ENCODE peak calls at places on chromosome X, in nine cellular contexts. One of them, this sample, is unnamed.

GRCh38 chrX:99266255-99266654 is 1143.8 kb downstream of the PCDH19 start:
- DNase-seq in kidney glomerular epithelial cell: no peak
- DNase-seq in naive thymus-derived CD8-positive, alpha-beta T cell: no peak
- DNase-seq in ELR: no peak
- DNase-seq in endothelial cell of umbilical vein: no peak
- DNase-seq in EL: no peak
- DNase-seq in activated naive CD8-positive, alpha-beta T cell treated with anti-CD3 and anti-CD28 coated beads for 36 hours: no peak
- DNase-seq in astrocyte of the spinal cord: no peak
- DNase-seq in cardiac muscle cell: no peak
- DNase-seq in this sample: no peak

GRCh38 chrX:22397566-22397965 is 124.9 kb downstream of the CBLL2 start:
- DNase-seq in EL: peak
- DNase-seq in endothelial cell of umbilical vein: no peak
- DNase-seq in cardiac muscle cell: no peak
- DNase-seq in activated naive CD8-positive, alpha-beta T cell treated with anti-CD3 and anti-CD28 coated beads for 36 hours: no peak
- DNase-seq in ELR: peak
- DNase-seq in astrocyte of the spinal cord: no peak
- DNase-seq in kidney glomerular epithelial cell: no peak
- DNase-seq in naive thymus-derived CD8-positive, alpha-beta T cell: no peak
- DNase-seq in this sample: no peak

GRCh38 chrX:50903387-50904027 is 7.0 kb upstream of the BMP15 start:
- DNase-seq in ELR: peak
- DNase-seq in naive thymus-derived CD8-positive, alpha-beta T cell: no peak
- DNase-seq in astrocyte of the spinal cord: peak
- DNase-seq in cardiac muscle cell: peak
- DNase-seq in kidney glomerular epithelial cell: peak
- DNase-seq in activated naive CD8-positive, alpha-beta T cell treated with anti-CD3 and anti-CD28 coated beads for 36 hours: no peak
- DNase-seq in EL: peak
- DNase-seq in endothelial cell of umbilical vein: peak
- DNase-seq in this sample: peak

GRCh38 chrX:65596270-65596669 is 61.7 kb upstream of the LAS1L start:
- DNase-seq in cardiac muscle cell: peak
- DNase-seq in EL: peak
- DNase-seq in astrocyte of the spinal cord: peak
- DNase-seq in naive thymus-derived CD8-positive, alpha-beta T cell: peak
- DNase-seq in kidney glomerular epithelial cell: peak
- DNase-seq in ELR: peak
- DNase-seq in activated naive CD8-positive, alpha-beta T cell treated with anti-CD3 and anti-CD28 coated beads for 36 hours: peak
- DNase-seq in endothelial cell of umbilical vein: peak
- DNase-seq in this sample: peak

GRCh38 chrX:149910178-149910695 is 19.1 kb upstream of the HSFX4 start:
- DNase-seq in endothelial cell of umbilical vein: no peak
- DNase-seq in naive thymus-derived CD8-positive, alpha-beta T cell: peak
- DNase-seq in EL: no peak
- DNase-seq in kidney glomerular epithelial cell: no peak
- DNase-seq in ELR: no peak
- DNase-seq in astrocyte of the spinal cord: no peak
- DNase-seq in activated naive CD8-positive, alpha-beta T cell treated with anti-CD3 and anti-CD28 coated beads for 36 hours: no peak
- DNase-seq in cardiac muscle cell: no peak
- DNase-seq in this sample: no peak

GRCh38 chrX:10507181-10507580 is 113.2 kb downstream of the MID1 start:
- DNase-seq in activated naive CD8-positive, alpha-beta T cell treated with anti-CD3 and anti-CD28 coated beads for 36 hours: no peak
- DNase-seq in endothelial cell of umbilical vein: peak
- DNase-seq in astrocyte of the spinal cord: peak
- DNase-seq in ELR: no peak
- DNase-seq in cardiac muscle cell: peak
- DNase-seq in EL: peak
- DNase-seq in naive thymus-derived CD8-positive, alpha-beta T cell: no peak
- DNase-seq in kidney glomerular epithelial cell: no peak
- DNase-seq in this sample: peak

GRCh38 chrX:48890934-48891401 is 6.6 kb downstream of the TIMM17B start:
- DNase-seq in astrocyte of the spinal cord: no peak
- DNase-seq in EL: no peak
- DNase-seq in kidney glomerular epithelial cell: no peak
- DNase-seq in activated naive CD8-positive, alpha-beta T cell treated with anti-CD3 and anti-CD28 coated beads for 36 hours: peak
- DNase-seq in endothelial cell of umbilical vein: no peak
- DNase-seq in naive thymus-derived CD8-positive, alpha-beta T cell: no peak
- DNase-seq in cardiac muscle cell: no peak
- DNase-seq in ELR: peak
- DNase-seq in this sample: no peak

GRCh38 chrX:110407910-110408545 is 49.4 kb downstream of the RTL9 start:
- DNase-seq in endothelial cell of umbilical vein: peak
- DNase-seq in ELR: peak
- DNase-seq in cardiac muscle cell: peak
- DNase-seq in naive thymus-derived CD8-positive, alpha-beta T cell: peak
- DNase-seq in EL: peak
- DNase-seq in astrocyte of the spinal cord: peak
- DNase-seq in kidney glomerular epithelial cell: peak
- DNase-seq in activated naive CD8-positive, alpha-beta T cell treated with anti-CD3 and anti-CD28 coated beads for 36 hours: peak
- DNase-seq in this sample: no peak

GRCh38 chrX:87338510-87338909 is 179.1 kb upstream of the KLHL4 start:
- DNase-seq in kidney glomerular epithelial cell: peak
- DNase-seq in activated naive CD8-positive, alpha-beta T cell treated with anti-CD3 and anti-CD28 coated beads for 36 hours: no peak
- DNase-seq in astrocyte of the spinal cord: peak
- DNase-seq in EL: no peak
- DNase-seq in endothelial cell of umbilical vein: peak
- DNase-seq in cardiac muscle cell: peak
- DNase-seq in naive thymus-derived CD8-positive, alpha-beta T cell: no peak
- DNase-seq in ELR: no peak
- DNase-seq in this sample: peak

GRCh38 chrX:124015721-124016120 is 54.2 kb downstream of the STAG2 start:
- DNase-seq in EL: no peak
- DNase-seq in activated naive CD8-positive, alpha-beta T cell treated with anti-CD3 and anti-CD28 coated beads for 36 hours: no peak
- DNase-seq in cardiac muscle cell: no peak
- DNase-seq in kidney glomerular epithelial cell: no peak
- DNase-seq in astrocyte of the spinal cord: no peak
- DNase-seq in ELR: no peak
- DNase-seq in endothelial cell of umbilical vein: no peak
- DNase-seq in naive thymus-derived CD8-positive, alpha-beta T cell: no peak
- DNase-seq in this sample: no peak

GRCh38 chrX:19958530-19959486 is 32.1 kb downstream of the BCLAF3 start:
- DNase-seq in astrocyte of the spinal cord: no peak
- DNase-seq in cardiac muscle cell: no peak
- DNase-seq in ELR: no peak
- DNase-seq in endothelial cell of umbilical vein: no peak
- DNase-seq in activated naive CD8-positive, alpha-beta T cell treated with anti-CD3 and anti-CD28 coated beads for 36 hours: no peak
- DNase-seq in naive thymus-derived CD8-positive, alpha-beta T cell: no peak
- DNase-seq in kidney glomerular epithelial cell: no peak
- DNase-seq in EL: no peak
- DNase-seq in this sample: no peak

GRCh38 chrX:68254738-68255645 is 178.3 kb downstream of the OPHN1 start:
- DNase-seq in kidney glomerular epithelial cell: no peak
- DNase-seq in EL: no peak
- DNase-seq in cardiac muscle cell: no peak
- DNase-seq in endothelial cell of umbilical vein: no peak
- DNase-seq in astrocyte of the spinal cord: no peak
- DNase-seq in naive thymus-derived CD8-positive, alpha-beta T cell: no peak
- DNase-seq in activated naive CD8-positive, alpha-beta T cell treated with anti-CD3 and anti-CD28 coated beads for 36 hours: no peak
- DNase-seq in ELR: no peak
- DNase-seq in this sample: no peak

GRCh38 chrX:135973548-135974278 is at the start of gene MMGT1:
- DNase-seq in astrocyte of the spinal cord: peak
- DNase-seq in kidney glomerular epithelial cell: peak
- DNase-seq in EL: peak
- DNase-seq in endothelial cell of umbilical vein: peak
- DNase-seq in cardiac muscle cell: peak
- DNase-seq in naive thymus-derived CD8-positive, alpha-beta T cell: peak
- DNase-seq in activated naive CD8-positive, alpha-beta T cell treated with anti-CD3 and anti-CD28 coated beads for 36 hours: peak
- DNase-seq in ELR: peak
- DNase-seq in this sample: peak

GRCh38 chrX:33447285-33447684 is 235.9 kb upstream of the DMD start:
- DNase-seq in cardiac muscle cell: no peak
- DNase-seq in kidney glomerular epithelial cell: no peak
- DNase-seq in astrocyte of the spinal cord: no peak
- DNase-seq in endothelial cell of umbilical vein: no peak
- DNase-seq in naive thymus-derived CD8-positive, alpha-beta T cell: no peak
- DNase-seq in activated naive CD8-positive, alpha-beta T cell treated with anti-CD3 and anti-CD28 coated beads for 36 hours: no peak
- DNase-seq in EL: no peak
- DNase-seq in ELR: no peak
- DNase-seq in this sample: no peak

GRCh38 chrX:14027511-14028019 is 2.1 kb downstream of the GEMIN8 start:
- DNase-seq in astrocyte of the spinal cord: peak
- DNase-seq in kidney glomerular epithelial cell: peak
- DNase-seq in naive thymus-derived CD8-positive, alpha-beta T cell: no peak
- DNase-seq in cardiac muscle cell: peak
- DNase-seq in ELR: peak
- DNase-seq in EL: peak
- DNase-seq in endothelial cell of umbilical vein: peak
- DNase-seq in activated naive CD8-positive, alpha-beta T cell treated with anti-CD3 and anti-CD28 coated beads for 36 hours: no peak
- DNase-seq in this sample: no peak

GRCh38 chrX:41394293-41394692 is 52.9 kb upstream of the NYX start:
- DNase-seq in activated naive CD8-positive, alpha-beta T cell treated with anti-CD3 and anti-CD28 coated beads for 36 hours: no peak
- DNase-seq in kidney glomerular epithelial cell: no peak
- DNase-seq in ELR: no peak
- DNase-seq in astrocyte of the spinal cord: no peak
- DNase-seq in endothelial cell of umbilical vein: no peak
- DNase-seq in naive thymus-derived CD8-positive, alpha-beta T cell: no peak
- DNase-seq in cardiac muscle cell: no peak
- DNase-seq in EL: no peak
- DNase-seq in this sample: no peak

GRCh38 chrX:151153086-151153485 is 23.3 kb upstream of the GPR50 start:
- DNase-seq in activated naive CD8-positive, alpha-beta T cell treated with anti-CD3 and anti-CD28 coated beads for 36 hours: no peak
- DNase-seq in EL: peak
- DNase-seq in naive thymus-derived CD8-positive, alpha-beta T cell: no peak
- DNase-seq in ELR: peak
- DNase-seq in endothelial cell of umbilical vein: no peak
- DNase-seq in cardiac muscle cell: peak
- DNase-seq in kidney glomerular epithelial cell: peak
- DNase-seq in astrocyte of the spinal cord: peak
- DNase-seq in this sample: no peak

GRCh38 chrX:48781705-48782104 is 4.7 kb upstream of the GATA1 start:
- DNase-seq in endothelial cell of umbilical vein: no peak
- DNase-seq in ELR: no peak
- DNase-seq in EL: no peak
- DNase-seq in naive thymus-derived CD8-positive, alpha-beta T cell: no peak
- DNase-seq in activated naive CD8-positive, alpha-beta T cell treated with anti-CD3 and anti-CD28 coated beads for 36 hours: no peak
- DNase-seq in cardiac muscle cell: no peak
- DNase-seq in astrocyte of the spinal cord: no peak
- DNase-seq in kidney glomerular epithelial cell: no peak
- DNase-seq in this sample: no peak

GRCh38 chrX:136629084-136629750 is 18.7 kb upstream of the CD40LG start:
- DNase-seq in ELR: no peak
- DNase-seq in astrocyte of the spinal cord: no peak
- DNase-seq in endothelial cell of umbilical vein: no peak
- DNase-seq in naive thymus-derived CD8-positive, alpha-beta T cell: peak
- DNase-seq in EL: no peak
- DNase-seq in activated naive CD8-positive, alpha-beta T cell treated with anti-CD3 and anti-CD28 coated beads for 36 hours: no peak
- DNase-seq in cardiac muscle cell: no peak
- DNase-seq in kidney glomerular epithelial cell: no peak
- DNase-seq in this sample: no peak